ENCODE peak calls at places on chromosomes 16 and 17, in nine cellular contexts. U is GM23248, F is SK-N-SH, Z is PC-3, S is OCI-LY7, X is GM23338, K is neural progenitor cell, M is HCT116, I is MM.1S. A is an unnamed sample.

GRCh38 chr16:49092704-49093103 is 188.9 kb downstream of the CBLN1 start:
- DNase-seq in U (no peak), F (no peak), Z (peak; percentile 57), S (no peak), X (no peak), K (no peak), M (no peak), I (no peak), A (no peak)

GRCh38 chr16:50856991-50857390 is 115.1 kb downstream of the CYLD start:
- DNase-seq in U (no peak), F (no peak), Z (no peak), S (no peak), X (no peak), K (no peak), M (no peak), I (no peak), A (no peak)

GRCh38 chr17:37671028-37671812 is 28.0 kb upstream of the DDX52 start:
- DNase-seq in U (no peak), F (no peak), Z (no peak), S (no peak), X (no peak), K (no peak), M (no peak), I (no peak), A (peak; percentile 65)

GRCh38 chr16:3606441-3606840 is 5.0 kb downstream of the SLX4 start:
- DNase-seq in U (no peak), F (no peak), Z (no peak), S (no peak), X (no peak), K (no peak), M (no peak), I (no peak), A (no peak)

GRCh38 chr16:30382398-30383015 is at the start of gene SEPTIN1:
- DNase-seq in U (no peak), F (no peak), Z (no peak), S (peak; percentile 88), X (no peak), K (no peak), M (no peak), I (peak; percentile 76), A (no peak)

GRCh38 chr16:1044515-1045362 is 27.8 kb upstream of the SSTR5 start:
- DNase-seq in U (no peak), F (no peak), Z (no peak), S (no peak), X (no peak), K (no peak), M (no peak), I (no peak), A (no peak)

GRCh38 chr17:63701477-63702222 is 1.7 kb upstream of the LIMD2 start:
- DNase-seq in U (no peak), F (no peak), Z (no peak), S (peak; percentile 78), X (no peak), K (no peak), M (no peak), I (no peak), A (no peak)

GRCh38 chr17:48487221-48487620 is 43.6 kb downstream of the HOXB1 start:
- DNase-seq in U (no peak), F (no peak), Z (no peak), S (no peak), X (no peak), K (no peak), M (no peak), I (no peak), A (no peak)

GRCh38 chr16:62041401-62041800 is 5.2 kb upstream of the CDH8 start:
- DNase-seq in U (peak; percentile 56), F (peak; percentile 43), Z (peak; percentile 68), S (peak; percentile 8), X (peak; percentile 79), K (peak; percentile 84), M (no peak), I (no peak), A (peak; percentile 69)

GRCh38 chr17:82600731-82601446 is 47.4 kb downstream of the WDR45B start:
- DNase-seq in U (no peak), F (peak; percentile 35), Z (no peak), S (no peak), X (no peak), K (no peak), M (no peak), I (no peak), A (no peak)

GRCh38 chr17:82598256-82599011 is 49.8 kb downstream of the WDR45B start:
- DNase-seq in U (peak; percentile 79), F (peak; percentile 26), Z (no peak), S (no peak), X (no peak), K (no peak), M (no peak), I (no peak), A (no peak)

GRCh38 chr17:82602487-82602886 is 45.8 kb downstream of the WDR45B start:
- DNase-seq in U (no peak), F (peak; percentile 39), Z (no peak), S (no peak), X (no peak), K (no peak), M (no peak), I (no peak), A (no peak)

GRCh38 chr17:82601447-82602000 is 46.7 kb downstream of the WDR45B start:
- DNase-seq in U (no peak), F (peak; percentile 34), Z (no peak), S (no peak), X (no peak), K (no peak), M (no peak), I (no peak), A (no peak)

DNA sequence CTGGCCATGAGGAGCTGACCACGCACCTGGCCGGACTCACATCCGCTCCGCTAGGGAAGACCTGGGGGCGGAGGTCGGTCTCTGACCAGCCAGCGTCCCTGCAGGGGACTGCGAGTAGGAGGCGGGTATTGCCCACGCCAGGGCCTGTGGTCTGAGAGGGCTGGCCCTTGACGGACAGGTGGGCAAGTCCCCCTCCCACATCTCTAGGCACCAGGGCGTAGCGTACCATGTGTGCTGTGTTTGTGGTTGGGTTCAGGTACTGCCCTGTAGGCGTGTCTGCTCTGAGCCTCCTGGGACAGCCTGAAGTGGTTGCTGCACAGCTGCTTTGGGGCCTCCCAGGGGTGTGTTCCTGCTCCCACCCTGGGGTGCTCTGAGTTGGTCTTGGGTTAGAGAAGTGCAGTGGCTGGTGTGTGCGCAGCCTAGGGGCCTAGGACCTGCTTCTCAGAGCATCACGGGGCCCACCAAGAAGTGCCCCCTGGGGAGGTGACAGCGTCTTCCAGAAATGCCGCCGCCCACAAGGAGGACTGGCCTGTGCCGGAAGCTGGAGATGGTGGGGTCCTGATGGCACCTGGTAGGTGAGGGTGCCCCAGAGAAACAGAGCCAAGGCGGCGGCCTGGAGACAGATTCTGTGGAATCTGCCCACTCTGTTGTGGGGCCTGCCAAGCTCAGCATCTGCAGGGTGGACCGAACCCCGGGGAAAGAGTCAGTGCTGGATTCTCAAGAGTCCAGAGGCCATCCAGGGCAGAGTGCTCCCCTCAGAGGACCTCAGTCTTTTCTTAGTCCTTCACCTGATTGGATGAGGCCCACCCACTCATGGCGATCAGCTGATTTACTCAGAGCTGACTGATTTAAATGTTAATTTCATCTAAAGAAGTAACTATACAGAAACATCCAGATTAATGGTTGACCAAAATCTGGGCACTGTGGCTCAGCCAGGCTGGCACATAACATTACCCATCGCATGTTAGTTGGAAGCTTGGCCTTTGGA is 48.3 kb downstream of the WDR45B start:
- DNase-seq in U (no peak), F (peak; percentile 41), Z (no peak), S (peak; percentile 54), X (no peak), K (no peak), M (no peak), I (no peak), A (no peak)
- TF ChIP-seq EZH2phosphoT487 in U (no peak), F (no peak), Z (no peak), S (no peak), X (no peak), K (no peak), M (no peak), I (no peak), A (no peak)

DNA sequence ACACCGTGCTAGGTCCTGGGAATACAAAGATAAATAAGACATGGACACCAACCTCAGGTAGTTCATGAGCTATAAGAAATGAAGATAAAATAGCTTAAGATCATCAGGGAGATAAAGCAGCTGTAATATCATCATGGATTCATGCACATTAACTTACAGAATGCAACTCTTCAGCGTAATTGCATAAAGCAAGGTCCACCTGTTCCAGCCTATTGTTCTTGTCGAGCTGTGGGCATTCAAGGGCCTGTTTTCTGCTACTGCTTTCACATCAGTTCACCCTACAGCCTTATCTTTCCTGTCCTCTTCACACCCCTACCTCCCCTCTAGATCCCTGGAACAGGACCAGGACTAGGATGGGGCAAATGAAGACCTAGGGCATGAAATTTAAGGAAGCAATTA is 133.9 kb downstream of the SPACA3 start:
- DNase-seq in U (no peak), F (no peak), Z (no peak), S (no peak), X (no peak), K (no peak), M (no peak), I (no peak), A (no peak)
- TF ChIP-seq EZH2phosphoT487 in U (no peak), F (no peak), Z (no peak), S (no peak), X (no peak), K (no peak), M (no peak), I (no peak), A (no peak)

DNA sequence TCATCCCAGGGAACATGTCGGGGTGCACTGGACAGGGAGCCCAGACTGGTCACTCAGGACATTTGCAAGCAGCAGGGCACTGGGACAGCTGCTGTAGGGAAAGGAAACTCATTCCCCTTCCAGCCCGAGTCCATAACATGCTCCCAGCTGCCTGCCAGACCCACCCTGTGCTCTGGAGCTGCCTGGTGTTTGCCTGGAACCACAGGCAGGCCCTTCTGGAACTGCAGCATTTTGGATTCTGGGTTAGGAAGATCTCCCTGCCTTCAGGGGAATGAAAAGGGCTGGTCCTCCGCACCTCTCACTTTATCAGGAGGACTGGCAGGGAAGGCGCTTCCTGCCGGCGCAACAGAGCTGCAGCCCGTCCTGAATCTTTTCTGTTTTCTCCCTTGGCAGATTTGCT is 41.2 kb downstream of the MEAK7 start:
- DNase-seq in U (no peak), F (no peak), Z (no peak), S (no peak), X (no peak), K (no peak), M (no peak), I (no peak), A (no peak)
- TF ChIP-seq EZH2phosphoT487 in U (no peak), F (no peak), Z (no peak), S (no peak), X (no peak), K (no peak), M (no peak), I (no peak), A (no peak)

DNA sequence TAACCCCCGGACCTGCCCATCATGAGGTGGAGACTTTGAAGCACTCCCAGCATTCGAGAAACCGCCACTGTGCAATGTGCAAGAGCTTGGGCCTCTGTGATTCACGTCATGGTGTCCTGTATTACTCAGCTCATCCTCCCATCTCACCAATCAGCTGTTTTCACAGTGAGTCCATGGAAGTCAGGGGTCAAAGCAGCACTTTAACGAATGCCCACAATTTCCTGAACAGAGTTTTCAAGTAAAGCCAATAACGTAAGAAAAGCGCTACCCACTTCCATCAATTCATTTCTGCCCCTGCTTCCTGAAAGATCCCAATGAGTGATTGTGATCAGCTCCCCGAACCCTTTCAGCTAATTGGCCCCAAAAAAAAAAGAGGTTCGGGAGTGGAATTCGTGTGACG is 136.9 kb upstream of the NUDT7 start:
- DNase-seq in U (peak; percentile 27), F (no peak), Z (no peak), S (no peak), X (no peak), K (no peak), M (no peak), I (no peak), A (no peak)
- TF ChIP-seq EZH2phosphoT487 in U (no peak), F (no peak), Z (no peak), S (no peak), X (no peak), K (no peak), M (no peak), I (no peak), A (no peak)

A was measured in hepatocyte.